ENCODE peak calls at places on chromosomes 4 and X, in four cellular contexts. S, A, W and Z are unnamed samples.

GRCh38 chr4:90727938-90728337 is 600.7 kb downstream of the CCSER1 start:
- DNase-seq in S (no peak), A (no peak), W (no peak), Z (no peak)

GRCh38 chr4:41418444-41418843 is 119.5 kb upstream of the LIMCH1 start:
- DNase-seq in S (no peak), A (no peak), W (no peak), Z (peak)

GRCh38 chr4:38889143-38889542 is 21.5 kb downstream of the FAM114A1 start:
- DNase-seq in S (no peak), A (no peak), W (no peak), Z (no peak)

GRCh38 chr4:186823989-186824388 is 100.3 kb upstream of the FAT1 start:
- DNase-seq in S (no peak), A (no peak), W (no peak), Z (no peak)

GRCh38 chr4:1130318-1131186 is 17.2 kb upstream of the RNF212 start:
- DNase-seq in S (peak), A (peak), W (peak), Z (no peak)

GRCh38 chr4:183182873-183183725 is 84.0 kb downstream of the WWC2 start:
- DNase-seq in S (peak), A (peak), W (peak), Z (no peak)

GRCh38 chrX:49053223-49054072 is 5.4 kb upstream of the CCDC120 start:
- DNase-seq in S (peak), A (peak), W (peak), Z (peak)

GRCh38 chrX:129932137-129932791 is 26.3 kb downstream of the UTP14A start:
- DNase-seq in S (peak), A (peak), W (peak), Z (peak)

GRCh38 chr4:31545755-31546154 is 825.6 kb downstream of the PCDH7 start:
- DNase-seq in S (no peak), A (no peak), W (no peak), Z (no peak)

GRCh38 chr4:1534876-1535526 is 128.8 kb upstream of the NKX1-1 start:
- DNase-seq in S (no peak), A (no peak), W (no peak), Z (no peak)

GRCh38 chr4:80459918-80460473 is 124.5 kb downstream of the CFAP299 start:
- DNase-seq in S (no peak), A (no peak), W (no peak), Z (no peak)

GRCh38 chr4:116358633-116359222 is 726.6 kb downstream of the TRAM1L1 start:
- DNase-seq in S (no peak), A (no peak), W (peak), Z (no peak)

GRCh38 chr4:77104405-77105292 is 28.9 kb upstream of the CCNI start:
- DNase-seq in S (no peak), A (peak), W (no peak), Z (no peak)

GRCh38 chrX:85620466-85620865 is 241.0 kb upstream of the POF1B start:
- DNase-seq in S (no peak), A (no peak), W (no peak), Z (no peak)

GRCh38 chr4:140790765-140791164 is 34.6 kb upstream of the TBC1D9 start:
- DNase-seq in S (no peak), A (no peak), W (no peak), Z (no peak)